ENCODE peak calls at places on chromosomes 7 and 10, in eight cellular contexts. H, X, A, P, F, U, E and W are unnamed samples.

GRCh38 chr7:106284516-106285050 is at the start of gene NAMPT:
- DNase-seq in U (peak; percentile 40), E (no peak), H (peak; percentile 22), P (no peak), A (peak; percentile 65), X (no peak), F (peak; percentile 54), W (no peak)

GRCh38 chr10:34739915-34740314 is 75.2 kb downstream of the PARD3 start:
- DNase-seq in U (peak; percentile 45), P (no peak), A (peak; percentile 75), H (peak; percentile 73), X (no peak), E (no peak), F (no peak), W (peak; percentile 76)

GRCh38 chr7:47477191-47478016 is 104.5 kb downstream of the TNS3 start:
- DNase-seq in F (no peak), U (no peak), X (no peak), E (no peak), P (no peak), A (no peak), H (no peak), W (no peak)

GRCh38 chr10:104104926-104105325 is 17.0 kb upstream of the SFR1 start:
- DNase-seq in U (no peak), A (no peak), F (no peak), E (no peak), X (no peak), P (no peak), H (no peak), W (no peak)

GRCh38 chr10:69101451-69102095 is 13.7 kb downstream of the SRGN start:
- DNase-seq in U (no peak), P (no peak), E (no peak), X (no peak), H (no peak), F (no peak), A (no peak), W (no peak)

GRCh38 chr7:89357121-89357520 is 561.6 kb upstream of the TEX47 start:
- DNase-seq in P (no peak), X (no peak), E (no peak), A (no peak), U (no peak), H (no peak), F (no peak), W (no peak)

GRCh38 chr10:124685251-124685650 is 58.9 kb downstream of the FAM53B start:
- DNase-seq in A (no peak), X (no peak), H (no peak), U (no peak), E (peak; percentile 54), P (no peak), F (no peak), W (no peak)

GRCh38 chr7:27840760-27841364 is 100.9 kb downstream of the TAX1BP1 start:
- DNase-seq in U (no peak), A (no peak), F (no peak), E (no peak), X (no peak), H (no peak), P (no peak), W (no peak)

GRCh38 chr10:75974080-75974479 is 542.7 kb downstream of the LRMDA start:
- DNase-seq in P (no peak), E (no peak), X (no peak), A (no peak), F (no peak), H (no peak), U (no peak), W (no peak)

GRCh38 chr7:34044319-34044643 is 138.9 kb downstream of the BMPER start:
- DNase-seq in P (no peak), A (no peak), E (no peak), X (no peak), F (no peak), U (no peak), H (no peak), W (no peak)

GRCh38 chr10:13100349-13101294 is 659 bp downstream of the OPTN start:
- DNase-seq in H (peak; percentile 30), A (no peak), U (peak; percentile 25), X (no peak), E (peak; percentile 46), P (no peak), F (peak; percentile 36), W (peak; percentile 8)

GRCh38 chr10:13822475-13822874 is 235.7 kb downstream of the PRPF18 start:
- DNase-seq in F (no peak), H (no peak), E (no peak), P (no peak), X (no peak), A (peak; percentile 74), U (no peak), W (no peak)

GRCh38 chr10:68385740-68386139 is 21.3 kb downstream of the RUFY2 start:
- DNase-seq in X (no peak), F (no peak), P (no peak), E (no peak), U (no peak), A (no peak), H (no peak), W (no peak)

GRCh38 chr7:151109094-151110048 is 23.1 kb downstream of the AGAP3 start:
- DNase-seq in H (peak; percentile 76), F (no peak), P (no peak), U (no peak), X (no peak), E (no peak), A (no peak), W (no peak)

GRCh38 chr10:78765726-78766335 is 302.9 kb upstream of the ZMIZ1 start:
- DNase-seq in U (no peak), P (no peak), X (no peak), H (no peak), F (no peak), E (no peak), A (no peak), W (no peak)

GRCh38 chr7:85067371-85067770 is 119.5 kb downstream of the SEMA3D start:
- DNase-seq in U (no peak), E (no peak), A (no peak), F (no peak), H (no peak), X (no peak), P (no peak), W (no peak)

GRCh38 chr7:108234281-108234680 is 104.1 kb upstream of the LAMB4 start:
- DNase-seq in A (no peak), U (no peak), F (no peak), H (no peak), X (no peak), E (no peak), P (no peak), W (no peak)

GRCh38 chr10:74156919-74157289 is 5.9 kb downstream of the ADK start:
- DNase-seq in X (no peak), A (no peak), F (peak; percentile 64), U (no peak), E (no peak), H (peak; percentile 16), P (no peak), W (no peak)

GRCh38 chr10:109906346-109906745 is 17.0 kb downstream of the XPNPEP1 start:
- DNase-seq in F (no peak), X (no peak), P (no peak), E (no peak), U (no peak), H (no peak), A (no peak), W (no peak)

GRCh38 chr7:92359801-92360200 is 87.5 kb upstream of the GATAD1 start:
- DNase-seq in U (no peak), F (no peak), E (no peak), H (no peak), A (no peak), X (peak; percentile 44), P (no peak), W (no peak)

GRCh38 chr7:146864644-146865043 is 748.0 kb downstream of the CNTNAP2 start:
- DNase-seq in E (no peak), A (no peak), F (no peak), P (no peak), U (no peak), X (no peak), H (no peak), W (no peak)

GRCh38 chr10:116771891-116772290 is 29.5 kb upstream of the HSPA12A start:
- DNase-seq in U (no peak), E (no peak), A (no peak), H (no peak), P (no peak), F (no peak), X (no peak), W (no peak)

GRCh38 chr7:17444673-17445072 is 146.2 kb downstream of the AHR start:
- DNase-seq in F (no peak), A (no peak), H (no peak), P (no peak), X (no peak), E (no peak), U (no peak), W (no peak)

GRCh38 chr10:130066743-130067142 is 43.9 kb downstream of the C10orf143 start:
- DNase-seq in A (no peak), H (no peak), U (no peak), F (no peak), E (no peak), P (no peak), X (no peak), W (no peak)

GRCh38 chr10:67602268-67602950 is 93.6 kb downstream of the CTNNA3 start:
- DNase-seq in E (no peak), F (no peak), H (no peak), A (no peak), U (no peak), X (peak; percentile 82), P (no peak), W (no peak)